ENCODE peak calls at places on chromosomes 13 and 19, in eight cellular contexts. R is activated B cell treated with CpG ODN at 0.5 μM for 24 hours; O is endothelial cell; A is esophagus squamous epithelium; E is stimulated activated effector memory CD8-positive, alpha-beta T cell treated with anti-CD3 and anti-CD28 coated beads, Interleukin-12 subunit alpha, Interleukin-12 subunit beta, amount 100 ng/mL, for 72 hours; V is activated CD4-positive, CD25-positive, alpha-beta regulatory T cell; K is activated CD4-positive, alpha-beta T cell treated with anti-CD3 and anti-CD28 coated beads for 24 hours; P is islet precursor cell. D is an unnamed sample.

GRCh38 chr13:84894749-84895148 is 904.5 kb downstream of the SLITRK6 start:
- DNase-seq in E (no peak), K (no peak), O (no peak), R (no peak), A (no peak), V (no peak), P (no peak), D (no peak)

GRCh38 chr19:14366529-14366928 is 14.7 kb upstream of the ADGRE5 start:
- DNase-seq in A (peak), E (peak), K (peak), R (peak), V (peak), O (peak), P (peak), D (peak)

GRCh38 chr13:67619987-67620386 is 389.9 kb upstream of the PCDH9 start:
- DNase-seq in R (no peak), K (no peak), A (no peak), P (no peak), O (no peak), E (no peak), V (no peak), D (no peak)

GRCh38 chr19:16458391-16459128 is 13.2 kb downstream of the EPS15L1 start:
- DNase-seq in O (no peak), R (no peak), E (no peak), K (no peak), P (no peak), A (no peak), V (no peak), D (no peak)

GRCh38 chr13:91740811-91741210 is 342.4 kb downstream of the GPC5 start:
- DNase-seq in P (no peak), O (no peak), V (no peak), A (no peak), E (no peak), R (no peak), K (no peak), D (no peak)

GRCh38 chr19:42248270-42249148 is 6.1 kb upstream of the GSK3A start:
- DNase-seq in A (no peak), P (no peak), R (no peak), V (no peak), E (no peak), O (no peak), K (no peak), D (no peak)

GRCh38 chr19:3386447-3387234 is 20.3 kb downstream of the NFIC start:
- DNase-seq in V (no peak), A (no peak), O (no peak), K (no peak), P (no peak), E (no peak), R (no peak), D (no peak)

GRCh38 chr19:805161-805561 is 7.9 kb downstream of the PTBP1 start:
- DNase-seq in A (no peak), V (no peak), E (no peak), R (no peak), K (no peak), P (no peak), O (no peak), D (no peak)

GRCh38 chr13:39197645-39198007 is 159.4 kb downstream of the NHLRC3 start:
- DNase-seq in O (no peak), P (no peak), A (no peak), K (no peak), E (no peak), R (no peak), V (no peak), D (no peak)

GRCh38 chr13:30576528-30576927 is 41.2 kb upstream of the USPL1 start:
- DNase-seq in P (peak), O (no peak), E (no peak), R (no peak), A (no peak), V (no peak), K (peak), D (no peak)

GRCh38 chr13:110942248-110942981 is 27.5 kb upstream of the ANKRD10 start:
- DNase-seq in E (no peak), K (peak), A (no peak), P (no peak), O (no peak), V (no peak), R (no peak), D (no peak)